ENCODE peak calls at places on chromosomes 6 and 20, in six cellular contexts. T is hypothalamus; Z is stimulated activated CD4-positive, alpha-beta T cell treated with anti-CD3 and anti-CD28 coated beads, TNF-alpha, amount 100 ng/mL, for 4 hours; W is GM23338; A is breast epithelium; L is posterior cingulate gyrus. M is an unnamed sample.
A peak's percentile ranks its signal among the peaks of the same experiment; 100 is the strongest.

GRCh38 chr6:44046516-44047178 is 80.6 kb downstream of the MRPL14 start:
- DNase-seq in T (no peak), W (no peak), Z (no peak), A (peak; percentile 86), L (no peak), M (no peak)

GRCh38 chr20:25532971-25533391 is 52.4 kb downstream of the NINL start:
- DNase-seq in Z (no peak), T (no peak), L (no peak), A (no peak), W (no peak), M (no peak)

GRCh38 chr6:13526718-13527668 is 39.6 kb upstream of the GFOD1 start:
- DNase-seq in L (peak; percentile 18), T (no peak), A (no peak), W (no peak), Z (no peak), M (peak; percentile 49)

GRCh38 chr6:118784641-118785164 is 109.2 kb upstream of the ASF1A start:
- DNase-seq in W (no peak), Z (no peak), T (no peak), A (peak; percentile 47), L (peak; percentile 8), M (no peak)

GRCh38 chr20:49330701-49331614 is 53.1 kb upstream of the ZNFX1 start:
- DNase-seq in L (no peak), T (no peak), Z (no peak), A (no peak), W (no peak), M (no peak)

GRCh38 chr20:13800728-13801134 is 15.9 kb downstream of the NDUFAF5 start:
- DNase-seq in L (peak; percentile 70), W (no peak), Z (no peak), T (no peak), A (peak; percentile 95), M (no peak)

GRCh38 chr6:166417285-166417691 is 34.5 kb upstream of the MPC1 start:
- DNase-seq in L (no peak), A (no peak), W (no peak), Z (no peak), T (no peak), M (no peak)

GRCh38 chr6:28489366-28490190 is 26.0 kb downstream of the GPX6 start:
- DNase-seq in L (no peak), Z (peak; percentile 3), A (peak; percentile 39), T (no peak), W (peak; percentile 97), M (peak; percentile 79)

GRCh38 chr6:170233304-170234205 is 57.3 kb downstream of the DLL1 start:
- DNase-seq in T (no peak), W (no peak), Z (no peak), A (no peak), L (no peak), M (no peak)

GRCh38 chr6:77015350-77015749 is 447.9 kb downstream of the HTR1B start:
- DNase-seq in T (no peak), A (no peak), Z (no peak), L (no peak), W (no peak), M (no peak)

GRCh38 chr20:53510266-53510665 is 83.4 kb downstream of the ZNF217 start:
- DNase-seq in A (no peak), Z (no peak), L (no peak), W (no peak), T (no peak), M (no peak)

GRCh38 chr6:142400495-142400894 is 98.7 kb downstream of the ADGRG6 start:
- DNase-seq in Z (no peak), T (no peak), L (no peak), A (no peak), W (peak; percentile 30), M (no peak)

M was measured in GM13977.